ENCODE peak calls at places on chromosomes 2 and 18, in five cellular contexts. I is NB4, X is foreskin fibroblast, V is breast epithelium, T is WERI-Rb-1. E is an unnamed sample.

GRCh38 chr2:118832071-118832790 is 15.2 kb downstream of the EN1 start:
- DNase-seq in I (no peak), X (no peak), V (no peak), T (no peak), E (no peak)

GRCh38 chr2:173496746-173497145 is 142.1 kb downstream of the CDCA7 start:
- DNase-seq in I (no peak), X (peak; percentile 65), V (no peak), T (no peak), E (no peak)

GRCh38 chr2:143345887-143346612 is 216.8 kb downstream of the ARHGAP15 start:
- DNase-seq in I (no peak), X (peak; percentile 8), V (no peak), T (no peak), E (no peak)

GRCh38 chr18:11336241-11336640 is 186.9 kb upstream of the PIEZO2 start:
- DNase-seq in I (no peak), X (no peak), V (no peak), T (no peak), E (no peak)

GRCh38 chr18:80074183-80074582 is 34.9 kb upstream of the ADNP2 start:
- DNase-seq in I (no peak), X (no peak), V (no peak), T (no peak), E (no peak)

GRCh38 chr2:105744909-105745853 is at the start of gene NCK2:
- DNase-seq in I (peak; percentile 68), X (no peak), V (no peak), T (peak; percentile 31), E (peak; percentile 33)

GRCh38 chr18:77777126-77777525 is 527.5 kb downstream of the GALR1 start:
- DNase-seq in I (no peak), X (no peak), V (no peak), T (no peak), E (no peak)

GRCh38 chr2:133293544-133294270 is 274.6 kb downstream of the NCKAP5 start:
- DNase-seq in I (no peak), X (peak; percentile 78), V (no peak), T (no peak), E (peak; percentile 2)

GRCh38 chr2:200177971-200178911 is 128.3 kb upstream of the SPATS2L start:
- DNase-seq in I (no peak), X (peak; percentile 37), V (no peak), T (no peak), E (no peak)

GRCh38 chr2:203840816-203841215 is 26.8 kb upstream of the CTLA4 start:
- DNase-seq in I (no peak), X (no peak), V (no peak), T (peak; percentile 16), E (no peak)

GRCh38 chr2:237459741-237460174 is 27.3 kb upstream of the MLPH start:
- DNase-seq in I (no peak), X (peak; percentile 87), V (no peak), T (no peak), E (peak; percentile 74)

GRCh38 chr2:3362686-3363085 is 14.9 kb downstream of the EIPR1 start:
- DNase-seq in I (no peak), X (no peak), V (no peak), T (no peak), E (no peak)

GRCh38 chr2:145599761-145600160 is 1079.8 kb upstream of the ZEB2 start:
- DNase-seq in I (no peak), X (no peak), V (no peak), T (no peak), E (no peak)

GRCh38 chr2:95268208-95269035 is 5.8 kb upstream of the PROM2 start:
- DNase-seq in I (no peak), X (no peak), V (peak; percentile 35), T (no peak), E (no peak)

GRCh38 chr18:7876354-7876753 is 309.2 kb downstream of the PTPRM start:
- DNase-seq in I (no peak), X (no peak), V (no peak), T (no peak), E (no peak)

GRCh38 chr2:240252872-240253511 is 112.5 kb upstream of the OTOS start:
- DNase-seq in I (no peak), X (no peak), V (no peak), T (no peak), E (no peak)
- TF ChIP-seq CTCF in I (no peak), X (no peak), V (no peak), T (no peak), E (no peak)

DNA sequence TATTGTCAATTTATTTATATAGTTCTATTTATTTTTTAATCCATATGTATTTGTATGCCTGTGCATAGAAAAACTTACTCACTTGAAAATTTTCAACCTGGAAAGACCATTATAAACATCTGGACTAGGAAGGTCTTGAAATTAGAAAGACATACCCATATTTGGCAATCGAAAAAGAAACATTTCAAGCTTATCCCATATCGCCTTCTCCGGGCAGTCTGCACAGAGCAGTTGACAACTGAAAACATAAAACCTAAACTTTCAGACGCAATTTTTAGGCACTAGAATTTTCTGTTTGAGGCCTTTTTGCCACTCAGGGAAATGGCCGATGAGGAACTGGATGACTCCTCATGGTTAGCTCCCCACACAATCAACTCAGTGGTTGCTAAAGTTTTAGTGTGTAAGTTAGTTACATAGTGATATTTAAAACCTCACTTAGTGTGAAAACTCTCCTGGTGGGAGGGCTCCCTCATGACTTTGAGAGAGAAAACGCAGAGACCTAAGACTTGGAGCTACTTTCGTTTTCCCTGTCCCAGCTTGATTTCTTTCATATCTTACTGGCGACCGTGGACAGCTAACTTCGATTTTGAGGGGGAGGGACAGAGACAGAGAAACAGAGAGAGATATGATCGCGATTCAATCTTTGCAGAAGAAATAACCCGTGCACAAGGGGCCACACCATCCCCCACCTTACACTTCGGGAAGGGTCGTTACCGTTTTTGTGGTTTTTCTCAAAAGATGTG is 3.2 kb upstream of the HOXD12 start:
- DNase-seq in I (peak; percentile 82), X (no peak), V (no peak), T (no peak), E (no peak)
- H3K4me3 ChIP-seq in I (peak overlapping the region; percentile 86), X (peak overlapping the region; percentile 59), V (peak overlapping the region; percentile 19), T (peak overlapping the region; percentile 43), E (peak overlapping the region; percentile 34)

DNA sequence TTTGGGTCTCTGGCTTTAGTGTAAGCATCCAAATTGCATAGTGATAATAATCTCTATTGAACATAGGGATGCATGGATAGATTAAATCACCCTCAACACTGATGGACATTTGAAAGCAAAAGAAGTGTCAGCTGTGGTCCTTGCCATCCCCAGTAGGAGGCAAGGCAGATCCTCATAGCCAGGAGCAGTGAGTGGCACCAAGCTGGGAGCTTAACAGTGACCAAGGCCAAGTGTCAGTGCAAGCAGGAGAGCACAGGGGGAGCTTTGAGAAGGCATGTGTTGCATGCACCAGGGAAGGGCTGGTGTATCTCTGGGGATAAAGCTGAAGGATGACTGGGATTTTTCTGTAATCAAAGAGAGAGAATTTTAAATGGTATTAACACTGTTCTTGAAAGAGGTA is 14.7 kb downstream of the SLC14A1 start:
- DNase-seq in I (no peak), X (no peak), V (no peak), T (peak; percentile 16), E (no peak)
- TF ChIP-seq CTCF in I (no peak), X (no peak), V (no peak), T (no peak), E (peak; percentile 1)

GRCh38 chr2:14633451-14634211 is 1.1 kb downstream of the LRATD1 start:
- DNase-seq in I (no peak), X (no peak), V (peak; percentile 52), T (peak; percentile 38), E (no peak)

GRCh38 chr2:14634223-14634884 is 1.8 kb downstream of the LRATD1 start:
- DNase-seq in I (no peak), X (peak; percentile 66), V (peak; percentile 88), T (peak; percentile 96), E (peak; percentile 44)

GRCh38 chr2:14633031-14633430 is 514 bp downstream of the LRATD1 start:
- DNase-seq in I (no peak), X (no peak), V (no peak), T (peak; percentile 21), E (no peak)

GRCh38 chr2:14632133-14632936 is at the start of gene LRATD1:
- DNase-seq in I (no peak), X (peak; percentile 72), V (peak; percentile 89), T (peak; percentile 97), E (peak; percentile 17)

DNA sequence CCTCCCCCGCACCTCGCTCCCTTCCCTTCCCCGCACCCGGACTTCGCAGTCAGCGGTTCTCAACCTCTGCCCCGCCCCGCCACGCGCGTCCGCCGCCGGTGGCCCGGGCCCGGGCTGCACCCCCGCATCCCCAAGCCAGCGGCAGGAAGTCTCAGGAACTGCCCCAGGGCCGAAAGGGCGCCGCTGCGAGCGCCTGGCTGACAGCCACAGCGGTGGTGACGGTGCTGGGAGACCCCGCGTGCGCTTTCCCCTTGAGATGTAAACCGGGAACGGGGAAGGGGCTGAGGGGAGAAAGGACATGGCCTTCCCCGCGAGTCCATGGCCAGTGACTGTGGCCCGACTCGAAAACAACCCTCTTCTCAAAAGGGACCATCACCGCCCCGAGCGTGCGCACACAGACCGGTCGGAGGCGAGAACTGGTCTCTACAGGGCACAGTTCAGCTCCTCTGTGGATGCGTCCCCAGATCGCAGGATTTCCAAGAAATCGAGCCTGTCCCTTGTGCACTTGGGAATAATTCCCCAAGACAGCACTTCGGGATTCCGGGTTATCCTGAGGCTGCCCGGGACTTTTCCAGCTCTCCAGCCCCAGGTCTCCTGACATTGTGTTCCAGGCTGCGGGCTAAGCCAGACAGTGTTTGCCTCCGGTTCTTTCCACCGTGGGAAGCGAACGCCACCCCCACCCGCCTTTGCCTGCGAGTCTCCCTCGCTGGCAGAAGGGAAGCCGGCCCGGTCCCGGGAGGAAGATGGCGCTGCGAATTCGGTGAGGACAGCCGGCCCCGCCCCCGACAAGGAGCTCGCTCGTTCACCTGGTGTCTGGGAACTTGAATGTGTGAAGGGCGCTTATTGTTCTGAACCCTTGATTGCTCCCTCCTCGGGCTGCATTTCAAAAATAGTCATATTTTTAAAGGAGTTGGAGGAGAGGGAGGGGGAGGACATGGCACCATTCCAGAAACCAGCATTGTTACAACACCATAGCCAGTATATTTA is 2.7 kb downstream of the LRATD1 start:
- DNase-seq in I (no peak), X (peak; percentile 42), V (peak; percentile 84), T (peak; percentile 95), E (peak; percentile 52)
- H3K4me3 ChIP-seq in I (no peak overlapping the region), X (peak overlapping the region; percentile 58), V (peak overlapping the region; percentile 36), T (peak overlapping the region; percentile 71), E (peak overlapping the region; percentile 23)